ENCODE peak calls at places on chromosomes 16 and 17, in eight cellular contexts. Q, L, A, U, H, X, V and O are unnamed samples.

GRCh38 chr16:57981636-57982035 is 10.7 kb upstream of the CNGB1 start:
- DNase-seq in Q (no peak), L (no peak), A (no peak), U (no peak), H (peak), X (no peak), V (no peak), O (no peak)

GRCh38 chr16:81457326-81458133 is 12.9 kb downstream of the CMIP start:
- DNase-seq in Q (peak), L (no peak), A (peak), U (peak), H (no peak), X (no peak), V (no peak), O (no peak)

GRCh38 chr17:78613423-78613822 is 36.2 kb upstream of the DNAH17 start:
- DNase-seq in Q (no peak), L (no peak), A (no peak), U (no peak), H (no peak), X (no peak), V (no peak), O (no peak)

GRCh38 chr16:70786020-70786419 is 14.9 kb downstream of the VAC14 start:
- DNase-seq in Q (no peak), L (no peak), A (no peak), U (no peak), H (no peak), X (no peak), V (no peak), O (no peak)

GRCh38 chr17:63702223-63702577 is 2.3 kb upstream of the LIMD2 start:
- DNase-seq in Q (no peak), L (no peak), A (no peak), U (no peak), H (peak), X (no peak), V (no peak), O (no peak)

GRCh38 chr17:74921045-74921681 is 1.9 kb downstream of the USH1G start:
- DNase-seq in Q (no peak), L (no peak), A (no peak), U (no peak), H (peak), X (no peak), V (no peak), O (no peak)

GRCh38 chr17:82596316-82596715 is 51.9 kb downstream of the WDR45B start:
- DNase-seq in Q (no peak), L (no peak), A (no peak), U (no peak), H (peak), X (no peak), V (no peak), O (no peak)

GRCh38 chr16:58345574-58346354 is 46.5 kb upstream of the GINS3 start:
- DNase-seq in Q (peak), L (no peak), A (no peak), U (no peak), H (no peak), X (no peak), V (no peak), O (no peak)

GRCh38 chr17:55284001-55284884 is 19.5 kb downstream of the HLF start:
- DNase-seq in Q (no peak), L (no peak), A (no peak), U (no peak), H (no peak), X (no peak), V (no peak), O (no peak)

GRCh38 chr16:1485847-1486496 is 2.8 kb downstream of the PTX4 start:
- DNase-seq in Q (no peak), L (no peak), A (no peak), U (no peak), H (peak), X (no peak), V (no peak), O (no peak)

GRCh38 chr16:50318796-50319578 is 49.8 kb downstream of the BRD7 start:
- DNase-seq in Q (no peak), L (no peak), A (no peak), U (peak), H (no peak), X (no peak), V (no peak), O (no peak)

GRCh38 chr16:47886631-47887415 is 269.0 kb downstream of the ABCC12 start:
- DNase-seq in Q (no peak), L (no peak), A (no peak), U (peak), H (no peak), X (no peak), V (no peak), O (no peak)

GRCh38 chr16:49473131-49473530 is 99.5 kb downstream of the C16orf78 start:
- DNase-seq in Q (no peak), L (no peak), A (no peak), U (no peak), H (no peak), X (no peak), V (no peak), O (no peak)

GRCh38 chr17:3845754-3846738 is at the start of gene NCBP3:
- DNase-seq in Q (peak), L (peak), A (peak), U (peak), H (peak), X (peak), V (peak), O (peak)

GRCh38 chr16:84380405-84380804 is 12.1 kb downstream of the ATP2C2 start:
- DNase-seq in Q (no peak), L (no peak), A (no peak), U (no peak), H (peak), X (no peak), V (no peak), O (no peak)

GRCh38 chr16:29994613-29995329 is 646 bp downstream of the HIRIP3 start:
- DNase-seq in Q (peak), L (no peak), A (no peak), U (peak), H (peak), X (no peak), V (peak), O (peak)

GRCh38 chr17:66691644-66692500 is 143.0 kb upstream of the CACNG5 start:
- DNase-seq in Q (peak), L (no peak), A (peak), U (no peak), H (no peak), X (no peak), V (no peak), O (no peak)

GRCh38 chr16:89448656-89449055 is 41.7 kb downstream of the ANKRD11 start:
- DNase-seq in Q (no peak), L (no peak), A (no peak), U (no peak), H (no peak), X (no peak), V (no peak), O (no peak)

GRCh38 chr16:72961115-72961832 is 86.7 kb downstream of the ZFHX3 start:
- DNase-seq in Q (peak), L (no peak), A (no peak), U (no peak), H (no peak), X (no peak), V (no peak), O (no peak)

GRCh38 chr16:56943761-56944375 is 11.9 kb downstream of the HERPUD1 start:
- DNase-seq in Q (no peak), L (no peak), A (no peak), U (no peak), H (no peak), X (no peak), V (no peak), O (no peak)

GRCh38 chr17:30780343-30780742 is 44.1 kb downstream of the CRLF3 start:
- DNase-seq in Q (no peak), L (no peak), A (no peak), U (no peak), H (no peak), X (no peak), V (no peak), O (no peak)

GRCh38 chr16:75307506-75307905 is 56.1 kb upstream of the BCAR1 start:
- DNase-seq in Q (no peak), L (no peak), A (no peak), U (no peak), H (no peak), X (no peak), V (no peak), O (no peak)

GRCh38 chr17:6755731-6756184 is at the start of gene XAF1:
- DNase-seq in Q (peak), L (no peak), A (peak), U (no peak), H (peak), X (no peak), V (no peak), O (no peak)

DNA sequence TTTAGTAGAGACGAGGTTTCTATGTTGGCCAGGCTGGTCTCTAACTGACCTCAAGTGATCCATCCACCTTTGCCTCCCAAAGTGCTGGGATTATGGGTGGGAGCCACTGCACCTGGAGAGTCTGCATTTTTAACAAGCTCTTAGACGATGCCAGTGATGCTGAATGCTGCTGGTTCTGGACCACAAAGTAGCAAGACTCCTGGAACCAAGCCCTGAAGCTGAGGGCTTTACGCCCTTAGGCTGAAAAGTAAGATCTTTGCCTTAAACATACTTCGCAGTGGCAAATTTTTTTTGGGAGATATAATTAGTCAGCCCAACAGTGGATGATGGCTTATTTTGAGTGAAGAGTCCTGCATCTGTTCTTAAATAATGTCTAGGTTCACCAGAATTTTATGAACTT is 14.0 kb downstream of the METTL9 start:
- DNase-seq in Q (no peak), L (no peak), A (no peak), U (no peak), H (no peak), X (no peak), V (no peak), O (no peak)
- H3K27ac ChIP-seq in Q (no peak), L (no peak), A (no peak), U (no peak), H (no peak), X (no peak), V (no peak), O (no peak)

GRCh38 chr17:73360961-73361761 is 49.4 kb upstream of the CDC42EP4 start:
- DNase-seq in Q (no peak), L (no peak), A (no peak), U (peak), H (peak), X (no peak), V (no peak), O (no peak)
- H3K27ac ChIP-seq in Q (no peak), L (no peak), A (no peak), U (peak), H (no peak), X (no peak), V (peak), O (no peak)

DNA sequence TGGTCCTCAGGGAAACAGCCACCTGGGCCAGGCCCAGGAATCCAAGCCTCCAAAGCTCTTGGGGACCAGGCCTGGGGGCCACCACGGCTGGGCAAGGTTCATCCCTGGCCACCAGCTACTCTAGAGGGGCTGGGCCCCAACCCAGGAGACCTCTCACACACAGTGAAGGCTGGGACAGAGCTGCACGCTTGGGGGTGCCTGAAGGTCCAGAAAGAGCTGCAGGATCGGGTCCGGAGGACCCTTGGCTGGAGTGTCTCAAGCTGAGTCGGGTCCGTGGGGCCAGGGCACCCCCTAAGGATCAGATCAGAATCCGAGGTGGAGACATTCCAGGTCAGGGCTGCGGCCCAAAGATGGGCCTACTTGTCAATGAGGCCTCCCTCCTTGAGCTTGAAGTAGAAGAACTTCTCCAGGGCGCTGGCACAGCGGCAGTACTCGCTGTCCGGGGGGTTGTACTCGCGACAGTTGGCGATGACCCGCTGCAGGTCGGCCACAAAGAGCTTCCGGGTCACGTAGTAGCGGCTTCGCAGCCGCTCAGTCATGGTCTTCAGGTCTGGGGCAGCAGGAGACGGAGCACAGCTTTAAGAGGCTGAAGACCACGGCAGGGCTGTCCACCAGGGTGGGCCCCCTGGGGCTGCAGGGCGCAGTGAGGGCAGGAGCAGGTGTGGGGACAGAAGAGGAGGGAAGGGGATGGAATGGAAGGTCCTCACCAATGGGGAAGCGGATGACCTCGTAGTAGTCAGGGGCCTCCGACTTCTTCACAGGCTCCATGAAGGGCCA is 967 bp upstream of the DHX58 start:
- DNase-seq in Q (no peak), L (no peak), A (no peak), U (no peak), H (no peak), X (no peak), V (no peak), O (no peak)
- H3K27ac ChIP-seq in Q (no peak), L (peak), A (peak), U (no peak), H (peak), X (peak), V (peak), O (peak)

GRCh38 chr17:34254651-34255380 is at the start of gene CCL2:
- DNase-seq in Q (peak), L (no peak), A (peak), U (peak), H (peak), X (peak), V (peak), O (no peak)

GRCh38 chr17:34252890-34253525 is 2.1 kb upstream of the CCL2 start:
- DNase-seq in Q (peak), L (no peak), A (no peak), U (no peak), H (no peak), X (no peak), V (no peak), O (no peak)

GRCh38 chr17:34254146-34254545 is 939 bp upstream of the CCL2 start:
- DNase-seq in Q (peak), L (no peak), A (peak), U (peak), H (no peak), X (no peak), V (no peak), O (no peak)

GRCh38 chr17:34251186-34251585 is 3.9 kb upstream of the CCL2 start:
- DNase-seq in Q (no peak), L (no peak), A (no peak), U (no peak), H (no peak), X (no peak), V (no peak), O (no peak)

GRCh38 chr17:34252138-34252889 is 2.8 kb upstream of the CCL2 start:
- DNase-seq in Q (peak), L (peak), A (peak), U (peak), H (peak), X (peak), V (peak), O (no peak)
- H3K27ac ChIP-seq in Q (no peak), L (peak), A (peak), U (no peak), H (peak), X (peak), V (peak), O (peak)